ENCODE peak calls at places on chromosomes 3 and 15, in ten cellular contexts. E is kidney; S is islet precursor cell; N is left lobe of liver; L is activated CD4-positive, alpha-beta T cell treated with anti-CD3 and anti-CD28 coated beads for 4 hours; W is RPMI7951; C is fibroblast of mammary gland; R is ecto neural progenitor cell; X is heart left ventricle; J is activated T-cell treated with anti-CD3 and anti-CD28 coated beads for 48 hours. Y is an unnamed sample.

GRCh38 chr15:91970142-91970541 is 116.6 kb downstream of the SLCO3A1 start:
- DNase-seq in E (peak; percentile 82), S (no peak), N (no peak), L (no peak), W (peak; percentile 63), C (peak; percentile 64), R (no peak), X (peak; percentile 81), J (no peak), Y (no peak)

GRCh38 chr3:51434746-51435323 is 43.8 kb downstream of the RBM15B start:
- DNase-seq in E (no peak), S (peak; percentile 68), N (no peak), L (peak; percentile 18), W (peak; percentile 52), C (peak; percentile 69), R (peak; percentile 46), X (no peak), J (peak; percentile 17), Y (peak; percentile 17)

GRCh38 chr3:5022966-5023776 is 43.9 kb downstream of the BHLHE40 start:
- DNase-seq in E (peak; percentile 91), S (peak; percentile 99), N (no peak), L (no peak), W (peak; percentile 100), C (peak; percentile 99), R (no peak), X (no peak), J (peak; percentile 42), Y (no peak)

GRCh38 chr3:57983734-57984518 is 24.3 kb upstream of the FLNB start:
- DNase-seq in E (peak; percentile 81), S (no peak), N (peak; percentile 52), L (peak; percentile 44), W (peak; percentile 96), C (peak; percentile 96), R (no peak), X (no peak), J (peak; percentile 46), Y (peak; percentile 39)

GRCh38 chr3:120875989-120876388 is 32.0 kb upstream of the STXBP5L start:
- DNase-seq in E (no peak), S (no peak), N (no peak), L (no peak), W (no peak), C (no peak), R (no peak), X (no peak), J (no peak), Y (no peak)

GRCh38 chr3:8441969-8442559 is 59.6 kb upstream of the LMCD1 start:
- DNase-seq in E (no peak), S (peak; percentile 85), N (no peak), L (no peak), W (peak; percentile 75), C (peak; percentile 84), R (peak; percentile 61), X (no peak), J (no peak), Y (no peak)

GRCh38 chr3:64888840-64889239 is 201.0 kb upstream of the ADAMTS9 start:
- DNase-seq in E (no peak), S (no peak), N (no peak), L (no peak), W (no peak), C (no peak), R (no peak), X (no peak), J (no peak), Y (no peak)

GRCh38 chr3:66338927-66339326 is 118.1 kb downstream of the SLC25A26 start:
- DNase-seq in E (no peak), S (no peak), N (no peak), L (no peak), W (peak; percentile 83), C (peak; percentile 53), R (no peak), X (no peak), J (no peak), Y (no peak)

GRCh38 chr3:71725279-71725991 is at the start of gene EIF4E3:
- DNase-seq in E (peak; percentile 85), S (peak; percentile 63), N (peak; percentile 55), L (peak; percentile 45), W (peak; percentile 37), C (peak; percentile 19), R (peak; percentile 66), X (peak; percentile 76), J (peak; percentile 48), Y (peak; percentile 52)

GRCh38 chr3:18241837-18242236 is 183.3 kb downstream of the SATB1 start:
- DNase-seq in E (no peak), S (no peak), N (no peak), L (no peak), W (no peak), C (no peak), R (no peak), X (no peak), J (no peak), Y (no peak)

GRCh38 chr3:141570068-141570467 is 83.2 kb downstream of the RASA2 start:
- DNase-seq in E (no peak), S (no peak), N (no peak), L (no peak), W (no peak), C (no peak), R (no peak), X (no peak), J (no peak), Y (no peak)